ENCODE peak calls at places on chromosomes 6 and 20, in six cellular contexts. One of them, this sample, is unnamed.

GRCh38 chr6:30325873-30326445 is 768 bp upstream of the TRIM39 start:
- DNase-seq in ovary: peak
- DNase-seq in occipital lobe: peak
- DNase-seq in glutamatergic neuron: peak
- DNase-seq in PC-3: no peak
- DNase-seq in renal cortical epithelial cell: peak
- DNase-seq in this sample: no peak

GRCh38 chr6:69105288-69105687 is 470.2 kb downstream of the ADGRB3 start:
- DNase-seq in renal cortical epithelial cell: peak
- DNase-seq in PC-3: no peak
- DNase-seq in ovary: no peak
- DNase-seq in occipital lobe: no peak
- DNase-seq in glutamatergic neuron: no peak
- DNase-seq in this sample: no peak

GRCh38 chr6:112253505-112253841 is 894 bp downstream of the LAMA4 start:
- DNase-seq in glutamatergic neuron: no peak
- DNase-seq in ovary: no peak
- DNase-seq in renal cortical epithelial cell: peak
- DNase-seq in PC-3: peak
- DNase-seq in occipital lobe: no peak
- DNase-seq in this sample: no peak

GRCh38 chr6:98836025-98836961 is 1.9 kb downstream of the POU3F2 start:
- DNase-seq in PC-3: no peak
- DNase-seq in occipital lobe: peak
- DNase-seq in ovary: no peak
- DNase-seq in glutamatergic neuron: peak
- DNase-seq in renal cortical epithelial cell: no peak
- DNase-seq in this sample: no peak

GRCh38 chr6:81753709-81754678 is 1.5 kb upstream of the TENT5A start:
- DNase-seq in ovary: peak
- DNase-seq in occipital lobe: peak
- DNase-seq in renal cortical epithelial cell: peak
- DNase-seq in glutamatergic neuron: peak
- DNase-seq in PC-3: peak
- DNase-seq in this sample: peak

GRCh38 chr6:112298021-112298745 is 43.8 kb upstream of the LAMA4 start:
- DNase-seq in PC-3: peak
- DNase-seq in ovary: peak
- DNase-seq in occipital lobe: no peak
- DNase-seq in renal cortical epithelial cell: peak
- DNase-seq in glutamatergic neuron: no peak
- DNase-seq in this sample: no peak

GRCh38 chr20:19419420-19419819 is 207.0 kb downstream of the SLC24A3 start:
- DNase-seq in ovary: no peak
- DNase-seq in glutamatergic neuron: peak
- DNase-seq in renal cortical epithelial cell: no peak
- DNase-seq in PC-3: no peak
- DNase-seq in occipital lobe: no peak
- DNase-seq in this sample: no peak

GRCh38 chr20:59578602-59579403 is 25.5 kb upstream of the PHACTR3 start:
- DNase-seq in ovary: no peak
- DNase-seq in occipital lobe: no peak
- DNase-seq in PC-3: no peak
- DNase-seq in renal cortical epithelial cell: no peak
- DNase-seq in glutamatergic neuron: no peak
- DNase-seq in this sample: no peak

GRCh38 chr6:21079468-21080048 is 514.0 kb upstream of the SOX4 start:
- DNase-seq in renal cortical epithelial cell: peak
- DNase-seq in glutamatergic neuron: no peak
- DNase-seq in occipital lobe: no peak
- DNase-seq in PC-3: no peak
- DNase-seq in ovary: no peak
- DNase-seq in this sample: no peak

GRCh38 chr6:142195862-142196536 is 48.9 kb downstream of the VTA1 start:
- DNase-seq in occipital lobe: no peak
- DNase-seq in PC-3: peak
- DNase-seq in ovary: no peak
- DNase-seq in glutamatergic neuron: no peak
- DNase-seq in renal cortical epithelial cell: no peak
- DNase-seq in this sample: no peak

GRCh38 chr6:46011241-46012085 is 4.2 kb downstream of the CLIC5 start:
- DNase-seq in ovary: no peak
- DNase-seq in glutamatergic neuron: no peak
- DNase-seq in occipital lobe: no peak
- DNase-seq in PC-3: no peak
- DNase-seq in renal cortical epithelial cell: peak
- DNase-seq in this sample: no peak

GRCh38 chr6:18115356-18115755 is 7.1 kb downstream of the NHLRC1 start:
- DNase-seq in renal cortical epithelial cell: peak
- DNase-seq in occipital lobe: no peak
- DNase-seq in ovary: no peak
- DNase-seq in PC-3: peak
- DNase-seq in glutamatergic neuron: no peak
- DNase-seq in this sample: no peak

GRCh38 chr20:44745560-44746366 is at the start of gene KCNK15:
- DNase-seq in PC-3: peak
- DNase-seq in glutamatergic neuron: peak
- DNase-seq in renal cortical epithelial cell: no peak
- DNase-seq in occipital lobe: no peak
- DNase-seq in ovary: peak
- DNase-seq in this sample: no peak

This sample was measured in amygdala.